ENCODE peak calls at places on chromosomes 11 and 22, in nine cellular contexts. J, X, E, Z, M, K, T, Q and F are unnamed samples. For H3K4me1 and H3K36me3, the result is how much of the 10 kb centered on the place peaks cover.

GRCh38 chr11:117705866-117706265 is 91.2 kb downstream of the DSCAML1 start:
- DNase-seq in J (no peak), X (no peak), E (no peak), Z (no peak), M (no peak), K (no peak), T (no peak), Q (no peak), F (no peak)

GRCh38 chr11:117039897-117040296 is 58.3 kb downstream of the SIK3 start:
- DNase-seq in J (no peak), X (no peak), E (no peak), Z (no peak), M (no peak), K (no peak), T (no peak), Q (no peak), F (no peak)

GRCh38 chr11:99020324-99021225 is at the start of gene CNTN5:
- DNase-seq in J (no peak), X (peak), E (no peak), Z (no peak), M (peak), K (peak), T (peak), Q (peak), F (peak)

GRCh38 chr22:42648368-42649260 is 578 bp downstream of the CYB5R3 start:
- DNase-seq in J (peak), X (peak), E (peak), Z (peak), M (peak), K (peak), T (peak), Q (peak), F (peak)

GRCh38 chr22:44944891-44945600 is 64.8 kb downstream of the PHF21B start:
- DNase-seq in J (no peak), X (no peak), E (no peak), Z (no peak), M (no peak), K (no peak), T (no peak), Q (no peak), F (no peak)

GRCh38 chr11:79054636-79055035 is 386.2 kb downstream of the TENM4 start:
- DNase-seq in J (no peak), X (no peak), E (no peak), Z (no peak), M (no peak), K (no peak), T (no peak), Q (no peak), F (no peak)

GRCh38 chr11:75949023-75949672 is 134.1 kb downstream of the UVRAG start:
- DNase-seq in J (no peak), X (no peak), E (no peak), Z (no peak), M (no peak), K (no peak), T (no peak), Q (no peak), F (no peak)

GRCh38 chr11:1834132-1834610 is 619 bp upstream of the SYT8 start:
- DNase-seq in J (peak), X (peak), E (peak), Z (no peak), M (peak), K (peak), T (no peak), Q (peak), F (no peak)

GRCh38 chr11:45087761-45088160 is 58.7 kb upstream of the PRDM11 start:
- DNase-seq in J (no peak), X (no peak), E (peak), Z (no peak), M (no peak), K (no peak), T (no peak), Q (no peak), F (no peak)
- H3K4me1 ChIP-seq in J (under half), X (under half), E (under half), Z (under half), M (under half), K (under half), T (under half), Q (under half), F (under half)

DNA sequence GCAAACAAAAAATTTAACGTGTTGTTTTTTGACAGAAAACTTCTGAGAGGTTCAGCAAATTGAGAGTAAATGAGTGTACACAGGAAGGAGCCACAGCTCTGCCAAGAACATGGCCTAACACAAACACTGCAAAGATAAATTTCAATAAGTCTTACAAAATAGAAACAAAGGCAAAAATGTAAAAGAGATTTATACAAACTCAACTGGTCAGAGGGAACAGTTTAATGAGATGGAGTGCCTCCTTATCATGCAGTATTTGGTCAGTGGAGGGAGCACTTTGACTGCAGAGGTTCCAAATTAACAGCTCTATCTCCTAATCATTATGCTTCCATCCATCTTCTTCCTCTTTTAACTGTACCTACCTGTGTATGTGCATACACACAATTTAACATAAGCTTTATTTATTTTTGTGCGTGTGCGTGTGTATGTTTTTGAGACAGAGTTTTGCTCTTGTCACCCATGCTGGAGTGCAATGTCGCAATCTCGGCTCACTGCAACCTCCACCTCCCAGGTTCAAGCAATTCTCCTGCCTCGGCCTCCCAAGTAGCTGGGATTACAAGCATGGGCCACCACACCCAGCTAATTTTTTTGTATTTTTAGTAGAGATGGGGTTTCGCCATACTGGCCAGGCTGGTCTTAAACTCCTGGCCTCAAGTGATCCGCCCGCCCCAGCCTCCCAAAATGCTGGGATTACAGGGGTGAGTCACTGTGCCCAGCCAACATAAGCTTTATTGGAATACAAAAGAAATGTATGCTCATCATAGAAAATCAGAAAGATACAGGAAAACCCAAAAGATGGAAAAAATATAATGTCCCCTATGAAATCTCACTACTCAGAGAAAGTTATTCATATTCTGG is 111.9 kb downstream of the MRTFA start:
- DNase-seq in J (no peak), X (no peak), E (no peak), Z (no peak), M (no peak), K (no peak), T (no peak), Q (no peak), F (no peak)
- TF ChIP-seq CTCF in J (no peak), X (no peak), E (no peak), Z (no peak), M (peak), K (no peak), T (no peak), Q (no peak), F (peak)

DNA sequence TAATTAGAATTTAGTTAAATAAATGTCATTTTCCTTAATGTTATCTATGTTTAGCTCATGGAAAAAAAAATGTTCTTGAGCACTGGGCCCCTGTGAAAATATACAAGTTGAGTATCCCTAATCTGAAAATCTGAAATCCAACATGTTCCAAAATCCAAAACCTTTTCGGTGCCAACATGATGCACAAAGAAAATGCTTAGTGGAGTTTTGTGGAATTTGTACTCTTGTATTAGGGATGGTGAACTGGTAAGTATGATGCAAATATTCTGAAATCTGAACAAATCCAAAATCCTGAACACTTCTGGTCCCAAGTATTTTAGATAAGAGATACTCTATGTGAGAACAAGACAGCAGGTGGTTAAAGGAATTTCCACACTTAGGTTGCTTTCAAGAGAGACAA is 44.5 kb downstream of the TCP11L1 start:
- DNase-seq in J (no peak), X (no peak), E (no peak), Z (no peak), M (no peak), K (no peak), T (no peak), Q (no peak), F (no peak)
- H3K36me3 ChIP-seq in J (half or more), X (under half), E (under half), Z (under half), M (under half), K (under half), T (under half), Q (under half), F (under half)

GRCh38 chr11:9689721-9690120 is 25.8 kb downstream of the SWAP70 start:
- DNase-seq in J (no peak), X (no peak), E (no peak), Z (no peak), M (no peak), K (no peak), T (no peak), Q (no peak), F (no peak)
- H3K4me1 ChIP-seq in J (under half), X (under half), E (under half), Z (under half), M (under half), K (under half), T (under half), Q (under half), F (under half)